ENCODE peak calls at places on chromosomes 6 and 20, in five cellular contexts. X is activated CD4-positive, alpha-beta T cell treated with anti-CD3 and anti-CD28 coated beads, Interleukin-2, amount 50 U/mL, for 1 hour; C is left lung; V is epithelial cell of esophagus; Z is fibroblast of lung. W is an unnamed sample.

GRCh38 chr20:33561981-33562601 is 72.2 kb downstream of the CBFA2T2 start:
- DNase-seq in X (no peak), C (peak; percentile 39), V (peak; percentile 93), Z (peak; percentile 91), W (no peak)

GRCh38 chr6:36834576-36835293 is 4.5 kb downstream of the CPNE5 start:
- DNase-seq in X (no peak), C (no peak), V (no peak), Z (no peak), W (no peak)

GRCh38 chr6:24922174-24922573 is 13.6 kb downstream of the RIPOR2 start:
- DNase-seq in X (no peak), C (no peak), V (no peak), Z (no peak), W (no peak)

GRCh38 chr6:107400748-107401147 is 58.6 kb downstream of the PDSS2 start:
- DNase-seq in X (no peak), C (no peak), V (no peak), Z (no peak), W (no peak)

GRCh38 chr20:21326700-21327099 is 23.6 kb downstream of the XRN2 start:
- DNase-seq in X (no peak), C (no peak), V (no peak), Z (no peak), W (no peak)

GRCh38 chr6:42451146-42451594 is 556 bp downstream of the TRERF1 start:
- DNase-seq in X (no peak), C (no peak), V (no peak), Z (no peak), W (no peak)

GRCh38 chr6:17277256-17277655 is 3.9 kb upstream of the RBM24 start:
- DNase-seq in X (no peak), C (no peak), V (no peak), Z (peak; percentile 48), W (no peak)

GRCh38 chr6:157505912-157506491 is 125.0 kb downstream of the ZDHHC14 start:
- DNase-seq in X (no peak), C (no peak), V (no peak), Z (no peak), W (no peak)